ENCODE peak calls at places on chromosome 12, in four cellular contexts. G is breast epithelium, A is DND-41, B is suprapubic skin. M is an unnamed sample. For H3K4me1 and H3K9me3, the result is how much of the 10 kb centered on the place peaks cover.

GRCh38 chr12:51195841-51196240 is 22.0 kb downstream of the POU6F1 start:
- DNase-seq in G (no peak), A (no peak), B (no peak), M (no peak)

GRCh38 chr12:85740190-85740589 is 96.0 kb downstream of the RASSF9 start:
- DNase-seq in G (no peak), A (no peak), B (no peak), M (no peak)

GRCh38 chr12:64560395-64561301 is 49.6 kb upstream of the RASSF3 start:
- DNase-seq in G (no peak), A (no peak), B (no peak), M (no peak)

GRCh38 chr12:87216436-87216835 is 812.8 kb downstream of the C12orf50 start:
- DNase-seq in G (no peak), A (no peak), B (no peak), M (no peak)

GRCh38 chr12:4296749-4297148 is 23.2 kb downstream of the CCND2 start:
- DNase-seq in G (no peak), A (no peak), B (peak), M (no peak)

GRCh38 chr12:13436696-13437391 is 240.3 kb downstream of the EMP1 start:
- DNase-seq in G (no peak), A (no peak), B (no peak), M (no peak)

GRCh38 chr12:100545092-100545491 is 28.4 kb upstream of the GAS2L3 start:
- DNase-seq in G (no peak), A (no peak), B (no peak), M (no peak)

GRCh38 chr12:42482820-42483533 is 106.6 kb downstream of the PRICKLE1 start:
- DNase-seq in G (peak), A (no peak), B (peak), M (peak)

GRCh38 chr12:76284816-76285750 is 63.1 kb downstream of the BBS10 start:
- DNase-seq in G (no peak), A (no peak), B (no peak), M (no peak)

GRCh38 chr12:93541578-93542217 is 30.8 kb upstream of the SOCS2 start:
- DNase-seq in G (no peak), A (no peak), B (no peak), M (no peak)

GRCh38 chr12:45688188-45688587 is 41.3 kb upstream of the ARID2 start:
- DNase-seq in G (no peak), A (no peak), B (no peak), M (no peak)

GRCh38 chr12:66739266-66739665 is 60.4 kb upstream of the GRIP1 start:
- DNase-seq in G (no peak), A (no peak), B (no peak), M (no peak)

GRCh38 chr12:78146365-78146772 is 315.7 kb downstream of the NAV3 start:
- DNase-seq in G (no peak), A (no peak), B (no peak), M (no peak)

GRCh38 chr12:13695781-13696180 is 285.6 kb downstream of the GRIN2B start:
- DNase-seq in G (no peak), A (no peak), B (no peak), M (no peak)

GRCh38 chr12:4001869-4002268 is 128.7 kb upstream of the PARP11 start:
- DNase-seq in G (no peak), A (no peak), B (no peak), M (no peak)

GRCh38 chr12:26227376-26227775 is 32.0 kb downstream of the SSPN start:
- DNase-seq in G (no peak), A (no peak), B (no peak), M (no peak)

GRCh38 chr12:84842406-84843013 is 70.1 kb downstream of the SLC6A15 start:
- DNase-seq in G (no peak), A (no peak), B (no peak), M (peak)

GRCh38 chr12:99383258-99383657 is 264.3 kb upstream of the GARIN6 start:
- DNase-seq in G (no peak), A (no peak), B (no peak), M (no peak)

GRCh38 chr12:59649203-59649602 is 53.4 kb downstream of the SLC16A7 start:
- DNase-seq in G (no peak), A (no peak), B (no peak), M (no peak)

GRCh38 chr12:7403466-7403865 is 40.5 kb downstream of the CD163L1 start:
- DNase-seq in G (no peak), A (no peak), B (no peak), M (no peak)

GRCh38 chr12:46187023-46187422 is 81.8 kb downstream of the SLC38A1 start:
- DNase-seq in G (peak), A (no peak), B (no peak), M (no peak)

GRCh38 chr12:120457133-120457532 is 10.9 kb downstream of the GATC start:
- DNase-seq in G (no peak), A (peak), B (no peak), M (no peak)

GRCh38 chr12:40646456-40646855 is 45.8 kb upstream of the CNTN1 start:
- DNase-seq in G (no peak), A (no peak), B (no peak), M (no peak)

GRCh38 chr12:109219938-109220337 is 89.1 kb downstream of the FOXN4 start:
- DNase-seq in G (no peak), A (no peak), B (no peak), M (no peak)

GRCh38 chr12:128974881-128975280 is 121.6 kb downstream of the GLT1D1 start:
- DNase-seq in G (no peak), A (no peak), B (no peak), M (no peak)

GRCh38 chr12:38543151-38543550 is 226.6 kb downstream of the ALG10B start:
- DNase-seq in G (no peak), A (no peak), B (no peak), M (no peak)

GRCh38 chr12:12999276-12999958 is 648 bp downstream of the HEBP1 start:
- DNase-seq in G (peak), A (no peak), B (no peak), M (no peak)

GRCh38 chr12:57835366-57836288 is 10.9 kb downstream of the CTDSP2 start:
- DNase-seq in G (no peak), A (no peak), B (no peak), M (no peak)

GRCh38 chr12:124044809-124045321 is 71.8 kb downstream of the ZNF664 start:
- DNase-seq in G (no peak), A (peak), B (no peak), M (peak)

GRCh38 chr12:6960291-6961277 is 9.4 kb downstream of the PTPN6 start:
- DNase-seq in G (no peak), A (no peak), B (peak), M (no peak)

GRCh38 chr12:69898236-69898635 is 73.2 kb downstream of the MYRFL start:
- DNase-seq in G (peak), A (no peak), B (no peak), M (no peak)

GRCh38 chr12:57181072-57181471 is 33.7 kb upstream of the LRP1-AS start:
- DNase-seq in G (no peak), A (no peak), B (no peak), M (no peak)

GRCh38 chr12:29430699-29431044 is 49.7 kb upstream of the ERGIC2 start:
- DNase-seq in G (no peak), A (no peak), B (no peak), M (no peak)

GRCh38 chr12:116427200-116427932 is 131.8 kb upstream of the MAP1LC3B2 start:
- DNase-seq in G (no peak), A (no peak), B (no peak), M (no peak)
- H3K4me3 ChIP-seq in G (no peak), A (no peak), B (no peak), M (no peak)

DNA sequence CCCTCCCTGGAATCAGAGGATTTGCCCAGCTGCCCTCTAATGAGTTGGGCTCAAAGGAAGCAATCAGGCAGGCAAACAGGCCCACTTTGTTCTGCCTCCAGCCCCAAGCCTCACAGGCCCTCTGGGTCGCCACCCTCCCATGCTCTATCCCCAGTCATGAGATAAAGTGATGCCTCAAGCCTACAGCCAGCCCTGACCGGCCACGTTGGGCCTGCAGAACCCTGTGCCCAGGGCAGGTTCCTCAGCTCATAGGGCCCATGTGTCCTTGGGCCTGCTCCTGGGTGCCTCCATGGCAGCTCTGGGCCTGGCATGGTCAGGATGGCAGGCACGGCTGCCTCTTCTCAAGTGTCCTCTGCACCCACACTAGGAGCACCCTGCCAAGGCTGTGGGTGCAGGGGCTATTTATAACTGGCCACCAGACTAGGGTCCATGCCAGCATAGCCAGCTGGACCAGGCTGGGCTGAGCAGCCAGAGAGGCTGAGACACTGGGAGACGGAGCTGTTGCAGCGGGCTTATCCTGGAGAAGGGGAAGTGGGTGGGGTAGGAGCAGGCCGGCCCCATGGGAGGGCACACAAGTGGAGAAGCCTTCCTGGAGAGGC is 20.2 kb downstream of the HDAC7 start:
- DNase-seq in G (no peak), A (no peak), B (no peak), M (no peak)
- H3K4me1 ChIP-seq in G (under half), A (under half), B (half or more), M (under half)

DNA sequence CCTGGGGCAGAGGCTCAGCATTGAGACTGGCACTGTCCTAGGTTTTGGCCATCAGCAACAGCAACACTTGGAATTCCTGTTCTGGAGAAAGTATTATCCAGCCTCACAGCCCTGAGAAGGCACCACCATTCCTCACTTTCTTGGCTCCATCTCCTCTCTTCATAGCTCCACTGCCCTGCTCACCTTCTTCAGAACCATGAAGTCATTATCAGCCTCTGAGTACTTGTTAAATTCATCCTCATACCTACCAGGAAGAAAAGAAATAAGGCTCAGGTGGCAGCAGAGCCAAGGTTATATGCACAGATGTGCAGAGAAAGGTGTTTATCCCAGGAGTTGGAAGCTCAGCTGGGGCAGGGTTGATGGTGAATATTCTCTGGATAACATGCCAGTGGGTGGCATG is 25.4 kb downstream of the KRT76 start:
- DNase-seq in G (no peak), A (no peak), B (no peak), M (no peak)
- H3K9me3 ChIP-seq in G (under half), A (under half), B (under half), M (under half)

GRCh38 chr12:126286203-126286602 is 1221.0 kb downstream of the AACS start:
- DNase-seq in G (no peak), A (no peak), B (no peak), M (no peak)
- H3K4me3 ChIP-seq in G (no peak), A (no peak), B (no peak), M (no peak)

DNA sequence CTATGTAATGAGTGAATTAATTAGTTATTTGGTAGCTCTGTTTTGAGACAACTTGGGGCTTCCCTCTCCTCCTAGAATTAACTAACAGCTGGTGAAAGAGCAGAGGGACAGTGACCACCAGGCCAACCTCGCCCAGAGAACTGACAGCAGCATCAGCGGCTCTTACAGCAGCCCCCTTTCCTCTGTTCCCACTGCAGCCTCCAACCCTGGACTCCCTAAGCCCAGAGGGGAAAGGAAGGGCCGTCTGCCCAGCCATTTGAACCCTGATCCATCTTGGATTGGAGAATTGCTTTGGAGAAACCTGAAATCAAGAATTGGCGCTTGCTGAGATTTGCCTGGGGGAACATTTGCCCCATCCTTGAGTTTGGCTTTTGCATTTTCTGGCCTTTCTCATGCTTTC is 45.5 kb downstream of the B4GALNT3 start:
- DNase-seq in G (no peak), A (no peak), B (no peak), M (no peak)
- H3K4me1 ChIP-seq in G (under half), A (under half), B (under half), M (under half)

GRCh38 chr12:130448044-130448821 is 110.5 kb downstream of the PIWIL1 start:
- DNase-seq in G (no peak), A (no peak), B (no peak), M (no peak)
- H3K9me3 ChIP-seq in G (under half), A (under half), B (under half), M (under half)

GRCh38 chr12:115002434-115002833 is 318.5 kb upstream of the TBX3 start:
- DNase-seq in G (no peak), A (no peak), B (no peak), M (no peak)

GRCh38 chr12:115004469-115005146 is 320.6 kb upstream of the TBX3 start:
- DNase-seq in G (peak), A (no peak), B (no peak), M (no peak)

GRCh38 chr12:115000038-115000437 is 316.1 kb upstream of the TBX3 start:
- DNase-seq in G (no peak), A (no peak), B (no peak), M (no peak)

GRCh38 chr12:114998118-114998771 is 314.3 kb upstream of the TBX3 start:
- DNase-seq in G (no peak), A (no peak), B (no peak), M (no peak)

GRCh38 chr12:115001538-115001937 is 317.6 kb upstream of the TBX3 start:
- DNase-seq in G (no peak), A (no peak), B (no peak), M (no peak)
- H3K4me3 ChIP-seq in G (no peak), A (no peak), B (no peak), M (no peak)

DNA sequence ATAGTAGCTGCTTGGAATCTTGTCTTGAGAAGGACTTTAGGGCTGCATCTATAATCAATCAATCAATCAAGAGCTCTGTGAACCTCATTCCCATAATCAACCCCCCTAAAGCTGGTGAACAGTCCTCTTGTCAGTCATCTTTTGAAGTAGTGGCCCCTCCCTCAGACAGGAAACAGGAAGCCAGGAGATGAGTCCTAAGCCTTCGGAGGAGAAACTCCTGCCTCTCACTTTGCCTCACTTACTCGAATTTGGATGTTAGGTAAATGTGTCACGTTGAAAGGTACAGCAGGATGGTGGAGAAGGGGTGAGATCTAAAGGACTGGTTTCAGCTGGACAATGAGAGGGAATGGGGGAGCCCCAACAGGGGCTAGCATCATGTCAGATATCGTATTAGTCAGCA is 144.6 kb upstream of the PWP1 start:
- DNase-seq in G (no peak), A (no peak), B (no peak), M (no peak)
- H3K4me1 ChIP-seq in G (under half), A (under half), B (under half), M (under half)

DNA sequence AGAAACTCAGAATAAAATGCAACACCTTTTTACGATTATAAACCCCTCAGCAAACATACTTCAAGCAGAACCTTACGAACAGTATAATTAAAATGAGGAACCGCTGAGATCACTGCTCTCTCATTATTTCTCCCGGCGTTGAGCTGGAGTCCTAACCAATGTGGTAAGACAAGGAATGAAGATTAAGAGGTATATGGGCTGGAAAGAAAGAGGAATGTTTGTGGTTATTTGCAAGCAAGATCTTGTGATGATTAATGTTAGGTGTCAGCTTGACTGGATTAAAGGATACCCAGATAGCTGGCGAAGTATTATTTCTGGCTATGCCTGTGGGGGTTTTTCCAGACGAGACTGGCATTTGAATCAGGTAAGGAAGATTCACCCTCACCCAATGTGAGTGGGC is 10.3 kb upstream of the ZNF84 start:
- DNase-seq in G (no peak), A (no peak), B (no peak), M (no peak)
- H3K9me3 ChIP-seq in G (half or more), A (under half), B (half or more), M (under half)

DNA sequence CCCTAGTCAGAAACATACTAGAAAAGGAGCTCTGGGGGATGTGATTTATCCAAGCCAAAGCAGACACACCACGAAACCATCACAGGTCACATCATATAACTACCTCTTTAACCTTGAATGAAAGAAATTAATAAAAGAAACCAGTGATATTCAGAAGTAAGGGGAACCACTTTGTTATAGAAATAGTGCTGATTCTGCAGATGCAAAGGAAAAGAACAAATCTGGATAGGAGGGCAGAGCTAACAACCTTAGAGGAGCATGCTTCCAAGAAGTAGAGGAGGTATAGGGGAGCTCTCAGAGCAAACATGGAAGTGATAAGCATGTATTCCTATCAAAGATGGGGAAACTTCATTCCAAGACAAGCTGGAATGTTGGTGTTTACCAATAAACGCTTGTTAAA is 117.0 kb upstream of the MDM1 start:
- DNase-seq in G (no peak), A (no peak), B (no peak), M (no peak)
- H3K4me3 ChIP-seq in G (no peak), A (no peak), B (no peak), M (no peak)

M was measured in CD4-positive, alpha-beta memory T cell.